ENCODE peak calls at places on chromosome 22, in eight cellular contexts. One of them, this sample, is unnamed.
A peak's percentile ranks its signal among the peaks of the same experiment; 100 is the strongest.

GRCh38 chr22:48091656-48092223 is 1329.3 kb downstream of the TBC1D22A start:
- DNase-seq in activated CD8-positive, alpha-beta memory T cell treated with anti-CD3 and anti-CD28 coated beads for 24 hours: peak; percentile 15
- DNase-seq in posterior cingulate gyrus: no peak
- DNase-seq in HL-60: no peak
- DNase-seq in NCI-H345: no peak
- DNase-seq in activated T-cell treated with anti-CD3 and anti-CD28 coated beads for 1 hour: no peak
- DNase-seq in fibroblast of the aortic adventitia: no peak
- DNase-seq in neural progenitor cell: no peak
- DNase-seq in this sample: no peak

GRCh38 chr22:28299760-28300159 is 379.9 kb downstream of the TTC28 start:
- DNase-seq in activated CD8-positive, alpha-beta memory T cell treated with anti-CD3 and anti-CD28 coated beads for 24 hours: no peak
- DNase-seq in posterior cingulate gyrus: no peak
- DNase-seq in HL-60: no peak
- DNase-seq in NCI-H345: no peak
- DNase-seq in activated T-cell treated with anti-CD3 and anti-CD28 coated beads for 1 hour: no peak
- DNase-seq in fibroblast of the aortic adventitia: peak; percentile 95
- DNase-seq in neural progenitor cell: no peak
- DNase-seq in this sample: no peak

GRCh38 chr22:23896166-23896522 is 2.0 kb downstream of the MIF start:
- DNase-seq in activated CD8-positive, alpha-beta memory T cell treated with anti-CD3 and anti-CD28 coated beads for 24 hours: no peak
- DNase-seq in posterior cingulate gyrus: no peak
- DNase-seq in HL-60: no peak
- DNase-seq in NCI-H345: no peak
- DNase-seq in activated T-cell treated with anti-CD3 and anti-CD28 coated beads for 1 hour: no peak
- DNase-seq in fibroblast of the aortic adventitia: no peak
- DNase-seq in neural progenitor cell: no peak
- DNase-seq in this sample: no peak

GRCh38 chr22:17969732-17970131 is 54.6 kb downstream of the MICAL3 start:
- DNase-seq in activated CD8-positive, alpha-beta memory T cell treated with anti-CD3 and anti-CD28 coated beads for 24 hours: no peak
- DNase-seq in posterior cingulate gyrus: no peak
- DNase-seq in HL-60: no peak
- DNase-seq in NCI-H345: no peak
- DNase-seq in activated T-cell treated with anti-CD3 and anti-CD28 coated beads for 1 hour: no peak
- DNase-seq in fibroblast of the aortic adventitia: peak; percentile 86
- DNase-seq in neural progenitor cell: no peak
- DNase-seq in this sample: peak; percentile 23

GRCh38 chr22:50297510-50298265 is 9.8 kb downstream of the PLXNB2 start:
- DNase-seq in activated CD8-positive, alpha-beta memory T cell treated with anti-CD3 and anti-CD28 coated beads for 24 hours: no peak
- DNase-seq in posterior cingulate gyrus: no peak
- DNase-seq in HL-60: no peak
- DNase-seq in NCI-H345: no peak
- DNase-seq in activated T-cell treated with anti-CD3 and anti-CD28 coated beads for 1 hour: no peak
- DNase-seq in fibroblast of the aortic adventitia: no peak
- DNase-seq in neural progenitor cell: no peak
- DNase-seq in this sample: no peak

GRCh38 chr22:39526736-39527171 is 5.8 kb downstream of the RPS19BP1 start:
- DNase-seq in activated CD8-positive, alpha-beta memory T cell treated with anti-CD3 and anti-CD28 coated beads for 24 hours: peak; percentile 71
- DNase-seq in posterior cingulate gyrus: peak; percentile 68
- DNase-seq in HL-60: peak; percentile 89
- DNase-seq in NCI-H345: no peak
- DNase-seq in activated T-cell treated with anti-CD3 and anti-CD28 coated beads for 1 hour: no peak
- DNase-seq in fibroblast of the aortic adventitia: no peak
- DNase-seq in neural progenitor cell: peak; percentile 25
- DNase-seq in this sample: no peak

GRCh38 chr22:22721681-22722309 is 77.4 kb downstream of the GGTLC2 start:
- DNase-seq in activated CD8-positive, alpha-beta memory T cell treated with anti-CD3 and anti-CD28 coated beads for 24 hours: peak; percentile 84
- DNase-seq in posterior cingulate gyrus: no peak
- DNase-seq in HL-60: no peak
- DNase-seq in NCI-H345: no peak
- DNase-seq in activated T-cell treated with anti-CD3 and anti-CD28 coated beads for 1 hour: peak; percentile 20
- DNase-seq in fibroblast of the aortic adventitia: peak; percentile 70
- DNase-seq in neural progenitor cell: no peak
- DNase-seq in this sample: peak; percentile 21

GRCh38 chr22:24230911-24231656 is 13.8 kb downstream of the GGT5 start:
- DNase-seq in activated CD8-positive, alpha-beta memory T cell treated with anti-CD3 and anti-CD28 coated beads for 24 hours: peak; percentile 87
- DNase-seq in posterior cingulate gyrus: no peak
- DNase-seq in HL-60: peak; percentile 53
- DNase-seq in NCI-H345: peak; percentile 3
- DNase-seq in activated T-cell treated with anti-CD3 and anti-CD28 coated beads for 1 hour: peak; percentile 62
- DNase-seq in fibroblast of the aortic adventitia: no peak
- DNase-seq in neural progenitor cell: peak; percentile 71
- DNase-seq in this sample: no peak

GRCh38 chr22:20092477-20092854 is 12.4 kb downstream of the DGCR8 start:
- DNase-seq in activated CD8-positive, alpha-beta memory T cell treated with anti-CD3 and anti-CD28 coated beads for 24 hours: peak; percentile 56
- DNase-seq in posterior cingulate gyrus: no peak
- DNase-seq in HL-60: no peak
- DNase-seq in NCI-H345: no peak
- DNase-seq in activated T-cell treated with anti-CD3 and anti-CD28 coated beads for 1 hour: no peak
- DNase-seq in fibroblast of the aortic adventitia: no peak
- DNase-seq in neural progenitor cell: no peak
- DNase-seq in this sample: no peak